ENCODE peak calls at places on chromosomes 12 and 14, in six cellular contexts. One of them, this sample, is unnamed.

GRCh38 chr12:109295764-109296425 is 13.2 kb downstream of the FOXN4 start:
- DNase-seq in mucosa of descending colon: no peak
- DNase-seq in Caco-2: no peak
- DNase-seq in fibroblast of mammary gland: no peak
- DNase-seq in IMR-90: no peak
- DNase-seq in left ventricle myocardium inferior: no peak
- DNase-seq in this sample: no peak

GRCh38 chr12:57579677-57580465 is 11.1 kb upstream of the PIP4K2C start:
- DNase-seq in mucosa of descending colon: no peak
- DNase-seq in Caco-2: peak
- DNase-seq in fibroblast of mammary gland: no peak
- DNase-seq in IMR-90: peak
- DNase-seq in left ventricle myocardium inferior: no peak
- DNase-seq in this sample: no peak

GRCh38 chr12:80293759-80294158 is 150.3 kb upstream of the PTPRQ start:
- DNase-seq in mucosa of descending colon: no peak
- DNase-seq in Caco-2: no peak
- DNase-seq in fibroblast of mammary gland: no peak
- DNase-seq in IMR-90: no peak
- DNase-seq in left ventricle myocardium inferior: no peak
- DNase-seq in this sample: no peak

GRCh38 chr14:72075649-72076334 is 143.6 kb downstream of the RGS6 start:
- DNase-seq in mucosa of descending colon: no peak
- DNase-seq in Caco-2: peak
- DNase-seq in fibroblast of mammary gland: no peak
- DNase-seq in IMR-90: no peak
- DNase-seq in left ventricle myocardium inferior: no peak
- DNase-seq in this sample: no peak

GRCh38 chr12:40723001-40723400 is 30.8 kb downstream of the CNTN1 start:
- DNase-seq in mucosa of descending colon: no peak
- DNase-seq in Caco-2: no peak
- DNase-seq in fibroblast of mammary gland: no peak
- DNase-seq in IMR-90: no peak
- DNase-seq in left ventricle myocardium inferior: no peak
- DNase-seq in this sample: no peak

GRCh38 chr14:22113401-22113800 is 439.8 kb upstream of the OR4E1 start:
- DNase-seq in mucosa of descending colon: no peak
- DNase-seq in Caco-2: no peak
- DNase-seq in fibroblast of mammary gland: no peak
- DNase-seq in IMR-90: no peak
- DNase-seq in left ventricle myocardium inferior: no peak
- DNase-seq in this sample: no peak

GRCh38 chr12:107356266-107356936 is 263.1 kb upstream of the CRY1 start:
- DNase-seq in mucosa of descending colon: no peak
- DNase-seq in Caco-2: no peak
- DNase-seq in fibroblast of mammary gland: peak
- DNase-seq in IMR-90: peak
- DNase-seq in left ventricle myocardium inferior: no peak
- DNase-seq in this sample: peak

GRCh38 chr12:91432079-91432478 is 249.5 kb upstream of the DCN start:
- DNase-seq in mucosa of descending colon: no peak
- DNase-seq in Caco-2: no peak
- DNase-seq in fibroblast of mammary gland: peak
- DNase-seq in IMR-90: peak
- DNase-seq in left ventricle myocardium inferior: no peak
- DNase-seq in this sample: peak

DNA sequence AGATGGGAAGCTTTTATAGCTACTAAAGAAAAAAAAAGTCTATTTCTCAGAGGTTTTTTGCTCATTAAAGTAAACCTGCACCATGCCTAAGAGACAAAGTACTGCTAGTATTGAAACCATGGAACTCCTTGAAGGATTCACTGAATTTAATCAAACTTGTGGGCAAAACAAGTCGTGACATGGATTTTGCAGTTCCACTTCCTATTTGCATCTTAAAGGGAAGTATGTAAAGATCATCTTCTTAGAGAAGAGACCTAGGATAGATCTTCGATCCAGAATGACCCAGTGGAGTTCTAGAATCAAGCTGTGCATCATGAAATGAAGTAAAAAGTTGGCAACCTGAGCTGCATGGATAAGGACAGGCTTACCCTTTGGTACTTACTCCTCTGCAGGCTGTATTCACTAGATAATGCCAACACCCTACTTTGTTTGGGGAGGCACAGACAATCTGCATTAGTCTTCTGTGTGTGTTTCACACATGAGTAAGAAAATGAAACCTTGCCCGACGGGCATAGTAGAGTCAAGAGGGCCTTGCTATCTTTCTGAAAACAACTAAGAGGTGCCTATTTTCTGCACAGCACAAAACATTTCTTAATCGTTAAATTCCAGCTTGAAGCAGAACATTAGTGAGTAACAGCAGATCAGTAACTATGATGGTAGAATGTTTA is 1.9 kb downstream of the GNG2 start:
- DNase-seq in mucosa of descending colon: no peak
- DNase-seq in Caco-2: no peak
- DNase-seq in fibroblast of mammary gland: peak
- DNase-seq in IMR-90: peak
- DNase-seq in left ventricle myocardium inferior: no peak
- DNase-seq in this sample: no peak
- H3K4me3 ChIP-seq in mucosa of descending colon: no peak
- H3K4me3 ChIP-seq in Caco-2: no peak
- H3K4me3 ChIP-seq in fibroblast of mammary gland: no peak
- H3K4me3 ChIP-seq in IMR-90: peak
- H3K4me3 ChIP-seq in left ventricle myocardium inferior: peak
- H3K4me3 ChIP-seq in this sample: peak

GRCh38 chr14:93266127-93266526 is 59.1 kb downstream of the UBR7 start:
- DNase-seq in mucosa of descending colon: no peak
- DNase-seq in Caco-2: no peak
- DNase-seq in fibroblast of mammary gland: no peak
- DNase-seq in IMR-90: no peak
- DNase-seq in left ventricle myocardium inferior: no peak
- DNase-seq in this sample: no peak
- TF ChIP-seq CTCF in mucosa of descending colon: no peak
- TF ChIP-seq CTCF in Caco-2: no peak
- TF ChIP-seq CTCF in fibroblast of mammary gland: no peak
- TF ChIP-seq CTCF in IMR-90: no peak
- TF ChIP-seq CTCF in left ventricle myocardium inferior: no peak
- TF ChIP-seq CTCF in this sample: no peak

DNA sequence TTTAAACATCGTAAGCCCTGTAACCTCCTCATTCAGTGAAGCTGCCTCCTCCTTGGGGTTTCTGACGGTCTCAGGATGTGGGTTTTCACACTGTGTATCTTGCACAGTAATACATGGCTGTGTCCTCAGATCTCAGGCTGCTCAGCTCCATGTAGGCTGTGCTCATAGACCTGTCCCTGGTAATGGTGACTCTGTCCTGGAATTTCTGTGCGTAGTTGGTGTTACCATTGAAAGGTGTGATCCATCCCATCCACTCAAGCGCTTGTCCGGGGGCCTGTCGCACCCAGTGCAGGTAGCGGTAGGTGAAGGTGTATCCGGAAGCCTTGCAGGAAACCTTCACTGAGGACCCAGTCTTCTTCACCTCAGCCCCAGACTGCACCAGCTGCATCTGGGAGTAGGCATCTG is 980.5 kb downstream of the TMEM121 start:
- DNase-seq in mucosa of descending colon: no peak
- DNase-seq in Caco-2: no peak
- DNase-seq in fibroblast of mammary gland: no peak
- DNase-seq in IMR-90: no peak
- DNase-seq in left ventricle myocardium inferior: no peak
- DNase-seq in this sample: no peak
- H3K4me3 ChIP-seq in mucosa of descending colon: no peak
- H3K4me3 ChIP-seq in Caco-2: no peak
- H3K4me3 ChIP-seq in fibroblast of mammary gland: no peak
- H3K4me3 ChIP-seq in IMR-90: no peak
- H3K4me3 ChIP-seq in left ventricle myocardium inferior: no peak
- H3K4me3 ChIP-seq in this sample: no peak

DNA sequence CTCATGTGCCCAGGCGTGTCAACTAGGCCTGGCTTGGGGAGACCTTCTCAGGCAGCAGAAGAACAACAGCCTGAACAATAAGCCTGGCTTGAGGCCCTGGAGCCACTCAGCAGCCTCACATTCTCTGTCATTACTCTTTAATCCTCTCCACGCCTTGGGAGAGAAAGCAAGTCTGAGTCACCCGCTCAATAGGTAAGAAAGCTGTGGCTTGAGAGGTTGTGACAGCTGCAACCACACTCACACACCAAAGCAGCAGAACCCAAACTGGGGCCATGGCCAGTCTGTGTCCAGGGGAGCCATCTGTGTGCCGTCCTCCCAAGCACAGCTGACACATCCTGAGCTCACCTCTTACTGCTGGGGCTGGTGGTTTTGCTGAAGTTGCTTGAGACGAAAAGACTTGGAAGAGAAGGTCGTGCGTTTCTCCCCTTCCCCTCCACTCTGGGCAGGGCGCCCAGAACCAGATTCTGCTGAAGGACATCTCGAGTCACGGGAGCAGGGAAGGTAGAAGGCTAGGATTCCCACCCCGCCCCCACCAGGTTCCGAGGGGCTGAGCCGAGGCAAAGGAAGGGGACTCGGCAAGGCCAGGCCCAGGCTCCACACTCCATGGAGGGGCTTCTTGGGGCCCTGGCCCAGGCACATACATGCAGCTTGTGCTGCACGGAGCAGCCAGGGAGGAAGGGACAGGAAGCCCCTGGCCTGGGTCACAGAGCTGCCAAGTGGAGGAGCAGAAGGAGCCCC is 5.5 kb downstream of the TMEM63C start:
- DNase-seq in mucosa of descending colon: no peak
- DNase-seq in Caco-2: no peak
- DNase-seq in fibroblast of mammary gland: peak
- DNase-seq in IMR-90: peak
- DNase-seq in left ventricle myocardium inferior: no peak
- DNase-seq in this sample: peak
- TF ChIP-seq CTCF in mucosa of descending colon: no peak
- TF ChIP-seq CTCF in Caco-2: no peak
- TF ChIP-seq CTCF in fibroblast of mammary gland: no peak
- TF ChIP-seq CTCF in IMR-90: no peak
- TF ChIP-seq CTCF in left ventricle myocardium inferior: no peak
- TF ChIP-seq CTCF in this sample: no peak

GRCh38 chr14:90965765-90966164 is 94.7 kb downstream of the RPS6KA5 start:
- DNase-seq in mucosa of descending colon: no peak
- DNase-seq in Caco-2: no peak
- DNase-seq in fibroblast of mammary gland: no peak
- DNase-seq in IMR-90: no peak
- DNase-seq in left ventricle myocardium inferior: no peak
- DNase-seq in this sample: no peak
- H3K4me3 ChIP-seq in mucosa of descending colon: no peak
- H3K4me3 ChIP-seq in Caco-2: no peak
- H3K4me3 ChIP-seq in fibroblast of mammary gland: no peak
- H3K4me3 ChIP-seq in IMR-90: no peak
- H3K4me3 ChIP-seq in left ventricle myocardium inferior: no peak
- H3K4me3 ChIP-seq in this sample: no peak

GRCh38 chr12:66942741-66943465 is 264.0 kb upstream of the GRIP1 start:
- DNase-seq in mucosa of descending colon: no peak
- DNase-seq in Caco-2: peak
- DNase-seq in fibroblast of mammary gland: no peak
- DNase-seq in IMR-90: no peak
- DNase-seq in left ventricle myocardium inferior: no peak
- DNase-seq in this sample: no peak
- TF ChIP-seq CTCF in mucosa of descending colon: no peak
- TF ChIP-seq CTCF in Caco-2: peak
- TF ChIP-seq CTCF in fibroblast of mammary gland: no peak
- TF ChIP-seq CTCF in IMR-90: no peak
- TF ChIP-seq CTCF in left ventricle myocardium inferior: no peak
- TF ChIP-seq CTCF in this sample: no peak

GRCh38 chr14:104688505-104688754 is 988 bp upstream of the INF2 start:
- DNase-seq in mucosa of descending colon: no peak
- DNase-seq in Caco-2: no peak
- DNase-seq in fibroblast of mammary gland: no peak
- DNase-seq in IMR-90: no peak
- DNase-seq in left ventricle myocardium inferior: no peak
- DNase-seq in this sample: no peak
- H3K4me3 ChIP-seq in mucosa of descending colon: no peak
- H3K4me3 ChIP-seq in Caco-2: peak
- H3K4me3 ChIP-seq in fibroblast of mammary gland: no peak
- H3K4me3 ChIP-seq in IMR-90: no peak
- H3K4me3 ChIP-seq in left ventricle myocardium inferior: peak
- H3K4me3 ChIP-seq in this sample: no peak

GRCh38 chr12:72141381-72141780 is 130.8 kb upstream of the TRHDE start:
- DNase-seq in mucosa of descending colon: no peak
- DNase-seq in Caco-2: no peak
- DNase-seq in fibroblast of mammary gland: no peak
- DNase-seq in IMR-90: peak
- DNase-seq in left ventricle myocardium inferior: no peak
- DNase-seq in this sample: peak
- TF ChIP-seq CTCF in mucosa of descending colon: no peak
- TF ChIP-seq CTCF in Caco-2: peak
- TF ChIP-seq CTCF in fibroblast of mammary gland: peak
- TF ChIP-seq CTCF in IMR-90: peak
- TF ChIP-seq CTCF in left ventricle myocardium inferior: no peak
- TF ChIP-seq CTCF in this sample: peak

DNA sequence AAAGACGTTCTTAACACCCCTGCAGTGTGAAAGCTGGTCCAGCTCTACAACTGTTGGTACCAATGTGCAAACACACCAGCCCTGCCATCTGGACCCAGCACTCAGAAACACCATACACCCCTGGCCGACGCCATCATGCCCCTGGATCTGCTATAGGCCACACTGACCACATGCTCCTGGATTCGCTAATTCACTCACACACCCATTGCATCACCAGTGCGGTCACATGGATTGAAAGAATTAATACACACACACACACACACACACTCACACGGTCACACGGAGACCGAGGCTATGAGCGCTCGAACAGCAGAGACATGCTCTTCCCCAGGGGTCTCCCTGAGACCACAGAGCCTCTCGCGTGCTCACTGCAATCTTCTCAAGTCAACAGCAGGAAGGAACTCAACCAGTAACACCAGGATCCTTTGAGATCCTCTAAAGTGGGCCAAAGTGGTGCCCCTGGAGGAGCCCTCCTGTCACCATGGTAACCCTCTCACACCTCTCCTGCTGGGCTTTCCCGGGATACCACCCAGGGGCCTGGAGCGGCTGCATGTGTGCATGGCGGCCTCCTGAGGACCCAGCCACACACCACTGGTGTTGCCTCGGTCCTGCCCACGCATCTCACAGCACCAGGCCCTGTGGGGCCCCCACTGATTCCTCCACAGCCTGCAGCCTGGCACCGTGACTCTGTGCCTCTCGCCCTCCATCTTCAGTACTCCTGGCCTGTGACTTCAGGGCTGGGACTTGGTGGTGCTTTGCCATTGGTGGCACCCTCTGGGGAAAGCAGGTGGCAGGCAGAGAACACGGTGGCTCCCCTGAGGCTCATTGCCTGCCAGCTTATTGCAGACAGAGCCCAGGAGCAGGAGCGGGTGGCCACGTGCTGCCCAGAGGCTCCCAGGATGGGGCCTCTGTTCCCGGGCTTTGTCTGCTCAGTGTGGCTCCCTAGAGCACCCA is 15.1 kb downstream of the LRTM2 start:
- DNase-seq in mucosa of descending colon: peak
- DNase-seq in Caco-2: no peak
- DNase-seq in fibroblast of mammary gland: no peak
- DNase-seq in IMR-90: no peak
- DNase-seq in left ventricle myocardium inferior: no peak
- DNase-seq in this sample: no peak
- H3K4me3 ChIP-seq in mucosa of descending colon: no peak
- H3K4me3 ChIP-seq in Caco-2: no peak
- H3K4me3 ChIP-seq in fibroblast of mammary gland: no peak
- H3K4me3 ChIP-seq in IMR-90: no peak
- H3K4me3 ChIP-seq in left ventricle myocardium inferior: no peak
- H3K4me3 ChIP-seq in this sample: no peak